ENCODE peak calls at places on chromosome 9, in six cellular contexts. One of them, this sample, is unnamed.

GRCh38 chr9:8234286-8234819 is 434.8 kb upstream of the DMAC1 start:
- DNase-seq in activated CD8-positive, alpha-beta T cell treated with anti-CD3 and anti-CD28 coated beads, Interleukin-2, amount 10 ng/mL, durations not matched to agents 7 days and 5 days: no peak
- DNase-seq in AG04450: no peak
- DNase-seq in uterus: no peak
- DNase-seq in nephron progenitor cell: no peak
- DNase-seq in colonic mucosa: no peak
- DNase-seq in this sample: no peak

GRCh38 chr9:123812984-123813383 is 116.9 kb downstream of the DENND1A start:
- DNase-seq in activated CD8-positive, alpha-beta T cell treated with anti-CD3 and anti-CD28 coated beads, Interleukin-2, amount 10 ng/mL, durations not matched to agents 7 days and 5 days: no peak
- DNase-seq in AG04450: no peak
- DNase-seq in uterus: no peak
- DNase-seq in nephron progenitor cell: no peak
- DNase-seq in colonic mucosa: no peak
- DNase-seq in this sample: no peak

GRCh38 chr9:89590415-89590814 is 14.4 kb upstream of the GADD45G start:
- DNase-seq in activated CD8-positive, alpha-beta T cell treated with anti-CD3 and anti-CD28 coated beads, Interleukin-2, amount 10 ng/mL, durations not matched to agents 7 days and 5 days: no peak
- DNase-seq in AG04450: no peak
- DNase-seq in uterus: no peak
- DNase-seq in nephron progenitor cell: no peak
- DNase-seq in colonic mucosa: no peak
- DNase-seq in this sample: no peak

GRCh38 chr9:114273461-114273881 is 49.4 kb upstream of the ORM1 start:
- DNase-seq in activated CD8-positive, alpha-beta T cell treated with anti-CD3 and anti-CD28 coated beads, Interleukin-2, amount 10 ng/mL, durations not matched to agents 7 days and 5 days: no peak
- DNase-seq in AG04450: no peak
- DNase-seq in uterus: peak; percentile 8
- DNase-seq in nephron progenitor cell: no peak
- DNase-seq in colonic mucosa: no peak
- DNase-seq in this sample: no peak

GRCh38 chr9:75333624-75334023 is 245.3 kb downstream of the OSTF1 start:
- DNase-seq in activated CD8-positive, alpha-beta T cell treated with anti-CD3 and anti-CD28 coated beads, Interleukin-2, amount 10 ng/mL, durations not matched to agents 7 days and 5 days: no peak
- DNase-seq in AG04450: no peak
- DNase-seq in uterus: no peak
- DNase-seq in nephron progenitor cell: no peak
- DNase-seq in colonic mucosa: no peak
- DNase-seq in this sample: no peak

GRCh38 chr9:37417857-37418618 is 4.5 kb upstream of the GRHPR start:
- DNase-seq in activated CD8-positive, alpha-beta T cell treated with anti-CD3 and anti-CD28 coated beads, Interleukin-2, amount 10 ng/mL, durations not matched to agents 7 days and 5 days: no peak
- DNase-seq in AG04450: no peak
- DNase-seq in uterus: no peak
- DNase-seq in nephron progenitor cell: no peak
- DNase-seq in colonic mucosa: no peak
- DNase-seq in this sample: no peak

GRCh38 chr9:109064963-109065701 is 51.8 kb upstream of the CTNNAL1 start:
- DNase-seq in activated CD8-positive, alpha-beta T cell treated with anti-CD3 and anti-CD28 coated beads, Interleukin-2, amount 10 ng/mL, durations not matched to agents 7 days and 5 days: no peak
- DNase-seq in AG04450: no peak
- DNase-seq in uterus: no peak
- DNase-seq in nephron progenitor cell: no peak
- DNase-seq in colonic mucosa: no peak
- DNase-seq in this sample: no peak

GRCh38 chr9:113966394-113966793 is 90.3 kb downstream of the ZNF618 start:
- DNase-seq in activated CD8-positive, alpha-beta T cell treated with anti-CD3 and anti-CD28 coated beads, Interleukin-2, amount 10 ng/mL, durations not matched to agents 7 days and 5 days: no peak
- DNase-seq in AG04450: no peak
- DNase-seq in uterus: no peak
- DNase-seq in nephron progenitor cell: no peak
- DNase-seq in colonic mucosa: peak; percentile 89
- DNase-seq in this sample: no peak

GRCh38 chr9:86741311-86742215 is 205.7 kb downstream of the GAS1 start:
- DNase-seq in activated CD8-positive, alpha-beta T cell treated with anti-CD3 and anti-CD28 coated beads, Interleukin-2, amount 10 ng/mL, durations not matched to agents 7 days and 5 days: no peak
- DNase-seq in AG04450: no peak
- DNase-seq in uterus: no peak
- DNase-seq in nephron progenitor cell: no peak
- DNase-seq in colonic mucosa: no peak
- DNase-seq in this sample: no peak

GRCh38 chr9:87578625-87579024 is 81.0 kb downstream of the DAPK1 start:
- DNase-seq in activated CD8-positive, alpha-beta T cell treated with anti-CD3 and anti-CD28 coated beads, Interleukin-2, amount 10 ng/mL, durations not matched to agents 7 days and 5 days: no peak
- DNase-seq in AG04450: no peak
- DNase-seq in uterus: no peak
- DNase-seq in nephron progenitor cell: no peak
- DNase-seq in colonic mucosa: no peak
- DNase-seq in this sample: no peak

GRCh38 chr9:33737811-33738606 is 57.4 kb upstream of the PRSS3 start:
- DNase-seq in activated CD8-positive, alpha-beta T cell treated with anti-CD3 and anti-CD28 coated beads, Interleukin-2, amount 10 ng/mL, durations not matched to agents 7 days and 5 days: peak; percentile 56
- DNase-seq in AG04450: peak; percentile 29
- DNase-seq in uterus: no peak
- DNase-seq in nephron progenitor cell: peak; percentile 45
- DNase-seq in colonic mucosa: peak; percentile 52
- DNase-seq in this sample: no peak